ENCODE peak calls at places on chromosomes 7 and 10, in five cellular contexts. One of them, this sample, is unnamed.

GRCh38 chr10:16950686-16951681 is 133.8 kb upstream of the RSU1 start:
- DNase-seq in vagina: no peak
- DNase-seq in upper lobe of left lung: no peak
- DNase-seq in stomach: no peak
- DNase-seq in GM23338: peak
- DNase-seq in this sample: no peak

GRCh38 chr10:22580711-22581110 is 133.7 kb downstream of the PIP4K2A start:
- DNase-seq in vagina: no peak
- DNase-seq in upper lobe of left lung: no peak
- DNase-seq in stomach: no peak
- DNase-seq in GM23338: no peak
- DNase-seq in this sample: no peak

GRCh38 chr7:82605247-82605864 is 161.8 kb upstream of the CACNA2D1 start:
- DNase-seq in vagina: no peak
- DNase-seq in upper lobe of left lung: no peak
- DNase-seq in stomach: no peak
- DNase-seq in GM23338: peak
- DNase-seq in this sample: no peak

GRCh38 chr10:43202224-43202656 is 64.0 kb downstream of the CSGALNACT2 start:
- DNase-seq in vagina: no peak
- DNase-seq in upper lobe of left lung: peak
- DNase-seq in stomach: peak
- DNase-seq in GM23338: peak
- DNase-seq in this sample: peak

GRCh38 chr7:51067757-51068156 is 248.9 kb downstream of the COBL start:
- DNase-seq in vagina: no peak
- DNase-seq in upper lobe of left lung: peak
- DNase-seq in stomach: peak
- DNase-seq in GM23338: peak
- DNase-seq in this sample: peak

GRCh38 chr10:35451103-35452016 is 115.1 kb downstream of the CCNY start:
- DNase-seq in vagina: no peak
- DNase-seq in upper lobe of left lung: no peak
- DNase-seq in stomach: no peak
- DNase-seq in GM23338: no peak
- DNase-seq in this sample: no peak

GRCh38 chr7:23175820-23176385 is 5.9 kb upstream of the NUP42 start:
- DNase-seq in vagina: no peak
- DNase-seq in upper lobe of left lung: no peak
- DNase-seq in stomach: no peak
- DNase-seq in GM23338: no peak
- DNase-seq in this sample: no peak

GRCh38 chr10:26486985-26487850 is 49.1 kb downstream of the APBB1IP start:
- DNase-seq in vagina: no peak
- DNase-seq in upper lobe of left lung: peak
- DNase-seq in stomach: no peak
- DNase-seq in GM23338: no peak
- DNase-seq in this sample: no peak

GRCh38 chr10:132263866-132264265 is 43.9 kb downstream of the STK32C start:
- DNase-seq in vagina: no peak
- DNase-seq in upper lobe of left lung: no peak
- DNase-seq in stomach: no peak
- DNase-seq in GM23338: no peak
- DNase-seq in this sample: no peak

GRCh38 chr7:991729-992444 is 8.9 kb downstream of the CYP2W1 start:
- DNase-seq in vagina: no peak
- DNase-seq in upper lobe of left lung: no peak
- DNase-seq in stomach: no peak
- DNase-seq in GM23338: no peak
- DNase-seq in this sample: no peak

GRCh38 chr7:992445-992741 is 9.4 kb downstream of the CYP2W1 start:
- DNase-seq in vagina: no peak
- DNase-seq in upper lobe of left lung: no peak
- DNase-seq in stomach: no peak
- DNase-seq in GM23338: no peak
- DNase-seq in this sample: no peak

GRCh38 chr7:991017-991728 is 8.2 kb downstream of the CYP2W1 start:
- DNase-seq in vagina: no peak
- DNase-seq in upper lobe of left lung: no peak
- DNase-seq in stomach: no peak
- DNase-seq in GM23338: no peak
- DNase-seq in this sample: no peak

GRCh38 chr7:994592-995308 is 11.8 kb downstream of the CYP2W1 start:
- DNase-seq in vagina: no peak
- DNase-seq in upper lobe of left lung: no peak
- DNase-seq in stomach: no peak
- DNase-seq in GM23338: no peak
- DNase-seq in this sample: no peak

DNA sequence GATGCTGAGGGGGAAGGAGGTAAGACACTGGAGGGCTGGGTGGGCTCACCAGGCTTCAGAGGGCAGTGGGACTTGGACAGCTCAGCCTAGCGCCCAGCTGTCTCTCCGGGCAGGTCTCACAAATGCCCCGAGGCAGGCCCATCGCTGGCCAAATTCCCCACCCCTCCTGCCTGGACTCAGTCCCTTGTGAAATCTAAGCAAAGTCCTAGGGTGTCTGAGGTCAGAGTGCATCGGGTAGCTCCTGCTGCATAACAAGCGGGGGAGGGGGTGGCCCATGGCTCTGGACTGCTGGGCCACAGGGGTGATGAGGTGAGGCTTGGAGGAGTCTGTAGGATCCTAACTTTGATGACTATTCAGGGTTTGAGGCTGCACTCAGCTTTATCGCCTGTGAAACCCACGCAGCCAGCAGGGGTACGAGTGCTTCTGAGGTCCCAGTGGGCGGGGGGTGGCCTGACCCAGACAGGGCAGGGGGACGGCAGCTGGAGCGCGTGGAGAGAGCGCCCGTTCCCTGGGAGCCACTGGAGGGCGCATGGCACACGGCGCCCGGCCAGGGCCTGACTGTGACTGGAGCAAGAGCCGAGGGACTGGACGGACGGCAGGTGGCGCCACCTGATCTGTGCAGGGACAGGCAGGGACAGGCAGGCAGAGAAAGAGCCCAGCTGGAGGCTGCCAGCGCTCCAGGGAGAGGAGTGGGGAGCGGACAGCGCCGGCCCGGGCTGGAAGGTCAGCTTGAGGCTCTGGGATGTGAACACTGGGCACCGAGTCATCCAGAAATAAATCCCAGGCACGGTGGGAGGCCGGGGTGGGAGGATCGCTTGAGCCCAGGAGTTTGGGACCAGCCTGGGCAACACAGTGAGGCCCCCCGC is 10.0 kb downstream of the CYP2W1 start:
- DNase-seq in vagina: no peak
- DNase-seq in upper lobe of left lung: peak
- DNase-seq in stomach: peak
- DNase-seq in GM23338: peak
- DNase-seq in this sample: peak
- TF ChIP-seq POLR2AphosphoS5 in vagina: peak
- TF ChIP-seq POLR2AphosphoS5 in upper lobe of left lung: peak
- TF ChIP-seq POLR2AphosphoS5 in stomach: peak
- TF ChIP-seq POLR2AphosphoS5 in GM23338: peak
- TF ChIP-seq POLR2AphosphoS5 in this sample: peak

GRCh38 chr7:5997210-5997808 is 11.5 kb downstream of the PMS2 start:
- DNase-seq in vagina: no peak
- DNase-seq in upper lobe of left lung: peak
- DNase-seq in stomach: peak
- DNase-seq in GM23338: peak
- DNase-seq in this sample: no peak
- TF ChIP-seq CTCF in vagina: peak
- TF ChIP-seq CTCF in upper lobe of left lung: no peak
- TF ChIP-seq CTCF in stomach: peak
- TF ChIP-seq CTCF in GM23338: peak
- TF ChIP-seq CTCF in this sample: peak

DNA sequence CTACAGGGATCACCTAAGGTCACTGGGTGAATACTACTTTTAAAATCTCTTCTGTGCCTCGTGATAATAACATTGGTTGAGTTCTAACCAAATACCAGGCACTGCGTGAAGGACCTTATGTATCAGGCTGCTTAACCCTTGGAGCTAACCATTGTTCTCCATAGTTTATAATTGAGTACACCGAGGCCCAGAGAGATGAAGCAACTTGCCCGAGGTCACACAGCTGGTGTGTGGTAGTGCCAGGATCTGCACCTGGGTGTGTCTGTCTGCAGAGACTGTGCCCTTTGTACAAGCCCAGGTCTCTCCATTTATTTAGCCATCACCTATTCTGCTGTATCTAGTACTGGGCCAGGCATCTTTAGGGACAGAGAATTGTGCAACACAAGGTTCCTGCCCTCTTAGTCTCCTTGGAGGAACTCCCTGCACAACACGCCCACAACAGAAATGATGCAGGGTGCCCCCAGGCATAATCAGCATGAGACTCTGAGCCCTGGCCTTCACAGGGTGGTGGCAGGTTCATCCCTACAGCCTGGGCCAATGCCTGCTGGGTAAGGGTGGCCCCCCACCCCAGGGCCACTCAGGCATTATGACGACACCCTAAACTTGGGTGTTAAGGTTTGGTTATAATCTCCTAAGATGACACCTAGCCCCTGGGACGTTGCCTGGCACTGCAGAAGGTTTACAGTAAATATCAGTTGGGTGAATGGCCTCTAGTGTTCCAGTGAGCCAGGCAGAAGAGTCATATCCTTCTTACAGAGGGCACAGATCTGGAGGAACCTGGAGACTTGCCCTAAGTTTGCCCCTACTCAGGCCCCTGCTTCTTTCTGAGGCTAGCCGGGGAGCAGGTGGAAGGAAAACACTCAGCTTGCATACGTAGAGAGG is 31.6 kb downstream of the UNC5B start:
- DNase-seq in vagina: no peak
- DNase-seq in upper lobe of left lung: no peak
- DNase-seq in stomach: no peak
- DNase-seq in GM23338: no peak
- DNase-seq in this sample: no peak
- H3K4me3 ChIP-seq in vagina: peak
- H3K4me3 ChIP-seq in upper lobe of left lung: peak
- H3K4me3 ChIP-seq in stomach: peak
- H3K4me3 ChIP-seq in GM23338: no peak
- H3K4me3 ChIP-seq in this sample: peak

GRCh38 chr10:119871881-119872609 is 598 bp downstream of the MCMBP start:
- DNase-seq in vagina: no peak
- DNase-seq in upper lobe of left lung: peak
- DNase-seq in stomach: peak
- DNase-seq in GM23338: peak
- DNase-seq in this sample: no peak
- TF ChIP-seq POLR2AphosphoS5 in vagina: peak
- TF ChIP-seq POLR2AphosphoS5 in upper lobe of left lung: peak
- TF ChIP-seq POLR2AphosphoS5 in stomach: no peak
- TF ChIP-seq POLR2AphosphoS5 in GM23338: no peak
- TF ChIP-seq POLR2AphosphoS5 in this sample: no peak

DNA sequence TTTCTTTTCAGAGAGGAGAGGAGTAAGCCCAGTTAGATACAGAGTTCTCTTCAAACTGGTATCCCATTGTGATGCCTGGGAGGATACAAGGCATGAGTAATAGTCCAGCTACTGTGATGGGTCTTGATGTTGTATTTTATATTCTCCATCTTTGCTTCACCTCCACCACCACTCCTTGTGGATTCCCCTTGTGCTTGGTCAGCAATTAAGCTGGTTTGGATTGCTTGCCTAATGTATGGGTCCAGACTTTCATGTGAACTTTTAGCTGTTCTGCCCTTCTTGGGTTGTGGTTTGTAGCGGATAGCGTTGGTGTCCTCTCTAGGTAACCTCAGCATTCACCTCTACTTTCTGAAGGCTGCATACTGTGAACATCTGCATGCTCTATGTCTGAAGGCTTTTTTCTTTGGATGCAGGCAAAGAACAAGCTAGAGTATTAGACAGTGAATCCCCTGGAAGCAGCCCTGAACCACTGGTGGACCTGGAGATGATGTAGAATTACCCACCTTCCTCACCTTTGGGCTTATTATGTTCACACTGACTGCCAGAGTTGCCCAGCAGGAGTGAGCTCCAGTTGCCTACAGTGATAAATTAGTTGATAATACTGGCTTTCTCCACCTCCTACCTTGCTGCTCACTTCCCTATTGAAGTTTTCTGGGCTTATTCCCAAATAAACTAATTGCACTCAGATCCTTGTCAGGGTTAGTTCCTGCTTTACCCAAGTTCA is 126.5 kb upstream of the MTPN start:
- DNase-seq in vagina: no peak
- DNase-seq in upper lobe of left lung: no peak
- DNase-seq in stomach: no peak
- DNase-seq in GM23338: no peak
- DNase-seq in this sample: no peak
- TF ChIP-seq CTCF in vagina: no peak
- TF ChIP-seq CTCF in upper lobe of left lung: no peak
- TF ChIP-seq CTCF in stomach: no peak
- TF ChIP-seq CTCF in GM23338: no peak
- TF ChIP-seq CTCF in this sample: no peak

DNA sequence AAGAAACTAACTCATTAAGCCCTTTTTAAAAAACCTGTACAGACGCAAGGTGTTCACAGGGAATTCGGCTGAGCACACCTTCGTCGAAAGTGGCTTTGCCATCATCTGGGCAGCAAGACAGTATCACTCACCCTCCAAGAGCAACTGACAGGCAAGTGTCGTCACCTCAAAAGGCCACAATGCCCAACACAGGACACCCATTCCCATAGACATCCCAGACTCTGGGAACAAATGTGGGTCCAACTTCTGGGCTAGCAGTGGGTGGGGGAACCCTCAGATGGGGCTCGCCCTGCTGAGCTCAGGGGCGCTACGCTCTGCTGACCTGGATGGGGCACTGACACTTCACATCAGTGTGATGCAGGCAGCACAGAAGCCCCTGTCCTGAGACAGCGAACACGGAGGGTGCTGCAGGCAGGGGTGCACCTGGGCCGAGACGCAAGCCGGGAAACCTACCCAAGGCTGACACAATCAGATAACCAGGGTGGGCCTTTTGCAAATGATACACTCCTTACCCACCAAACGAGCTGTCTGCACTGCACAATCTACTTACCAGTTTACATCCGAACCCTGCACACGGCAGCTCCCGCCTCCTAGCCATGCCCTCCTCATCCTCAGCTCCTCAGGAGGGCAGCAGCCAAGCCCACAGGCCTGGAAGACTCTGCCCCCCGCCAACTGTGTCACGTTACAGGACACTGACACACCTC is 1.7 kb downstream of the DIP2C start:
- DNase-seq in vagina: peak
- DNase-seq in upper lobe of left lung: no peak
- DNase-seq in stomach: no peak
- DNase-seq in GM23338: no peak
- DNase-seq in this sample: no peak
- H3K4me3 ChIP-seq in vagina: peak
- H3K4me3 ChIP-seq in upper lobe of left lung: peak
- H3K4me3 ChIP-seq in stomach: peak
- H3K4me3 ChIP-seq in GM23338: peak
- H3K4me3 ChIP-seq in this sample: peak

GRCh38 chr10:103635580-103635979 is 142.1 kb downstream of the NEURL1 start:
- DNase-seq in vagina: no peak
- DNase-seq in upper lobe of left lung: no peak
- DNase-seq in stomach: no peak
- DNase-seq in GM23338: no peak
- DNase-seq in this sample: no peak
- TF ChIP-seq POLR2AphosphoS5 in vagina: no peak
- TF ChIP-seq POLR2AphosphoS5 in upper lobe of left lung: no peak
- TF ChIP-seq POLR2AphosphoS5 in stomach: no peak
- TF ChIP-seq POLR2AphosphoS5 in GM23338: no peak
- TF ChIP-seq POLR2AphosphoS5 in this sample: no peak

GRCh38 chr10:129293991-129294700 is 172.9 kb upstream of the MGMT start:
- DNase-seq in vagina: no peak
- DNase-seq in upper lobe of left lung: no peak
- DNase-seq in stomach: no peak
- DNase-seq in GM23338: no peak
- DNase-seq in this sample: no peak
- TF ChIP-seq CTCF in vagina: no peak
- TF ChIP-seq CTCF in upper lobe of left lung: no peak
- TF ChIP-seq CTCF in stomach: no peak
- TF ChIP-seq CTCF in GM23338: no peak
- TF ChIP-seq CTCF in this sample: no peak

This sample was measured in breast epithelium.